ENCODE peak calls at places on chromosome 21, in eight cellular contexts. One of them, this sample, is unnamed.
A peak's percentile ranks its signal among the peaks of the same experiment; 100 is the strongest.

GRCh38 chr21:41828884-41829360 is 50.2 kb downstream of the PRDM15 start:
- DNase-seq in body of pancreas: no peak
- DNase-seq in fibroblast of the aortic adventitia: no peak
- DNase-seq in adrenal gland: no peak
- DNase-seq in dorsolateral prefrontal cortex: no peak
- DNase-seq in fibroblast of villous mesenchyme: no peak
- DNase-seq in colonic mucosa: no peak
- DNase-seq in heart right ventricle: no peak
- DNase-seq in this sample: no peak

GRCh38 chr21:45570071-45570470 is 27.8 kb upstream of the SLC19A1 start:
- DNase-seq in colonic mucosa: no peak
- DNase-seq in heart right ventricle: no peak
- DNase-seq in body of pancreas: no peak
- DNase-seq in fibroblast of villous mesenchyme: no peak
- DNase-seq in dorsolateral prefrontal cortex: no peak
- DNase-seq in fibroblast of the aortic adventitia: no peak
- DNase-seq in adrenal gland: peak; percentile 46
- DNase-seq in this sample: no peak

GRCh38 chr21:35475768-35476167 is 426.7 kb upstream of the RUNX1 start:
- DNase-seq in body of pancreas: no peak
- DNase-seq in dorsolateral prefrontal cortex: no peak
- DNase-seq in fibroblast of the aortic adventitia: peak; percentile 86
- DNase-seq in colonic mucosa: no peak
- DNase-seq in heart right ventricle: no peak
- DNase-seq in adrenal gland: no peak
- DNase-seq in fibroblast of villous mesenchyme: peak; percentile 93
- DNase-seq in this sample: peak; percentile 64

GRCh38 chr21:34613679-34614442 is 1.1 kb downstream of the RCAN1 start:
- DNase-seq in heart right ventricle: no peak
- DNase-seq in fibroblast of villous mesenchyme: peak; percentile 20
- DNase-seq in fibroblast of the aortic adventitia: no peak
- DNase-seq in colonic mucosa: no peak
- DNase-seq in body of pancreas: no peak
- DNase-seq in adrenal gland: peak; percentile 53
- DNase-seq in dorsolateral prefrontal cortex: peak; percentile 32
- DNase-seq in this sample: peak; percentile 9

GRCh38 chr21:45543371-45543709 is 1.1 kb upstream of the SLC19A1 start:
- DNase-seq in dorsolateral prefrontal cortex: no peak
- DNase-seq in adrenal gland: no peak
- DNase-seq in colonic mucosa: no peak
- DNase-seq in body of pancreas: peak; percentile 15
- DNase-seq in fibroblast of villous mesenchyme: no peak
- DNase-seq in heart right ventricle: no peak
- DNase-seq in fibroblast of the aortic adventitia: no peak
- DNase-seq in this sample: no peak

GRCh38 chr21:45644041-45644906 is 749 bp downstream of the PCBP3 start:
- DNase-seq in fibroblast of villous mesenchyme: no peak
- DNase-seq in dorsolateral prefrontal cortex: no peak
- DNase-seq in colonic mucosa: no peak
- DNase-seq in adrenal gland: no peak
- DNase-seq in fibroblast of the aortic adventitia: no peak
- DNase-seq in heart right ventricle: peak; percentile 39
- DNase-seq in body of pancreas: no peak
- DNase-seq in this sample: no peak

GRCh38 chr21:32520885-32521735 is 64.2 kb downstream of the TCP10L start:
- DNase-seq in fibroblast of the aortic adventitia: peak; percentile 99
- DNase-seq in adrenal gland: peak; percentile 91
- DNase-seq in fibroblast of villous mesenchyme: peak; percentile 99
- DNase-seq in dorsolateral prefrontal cortex: peak; percentile 60
- DNase-seq in colonic mucosa: peak; percentile 68
- DNase-seq in heart right ventricle: peak; percentile 91
- DNase-seq in body of pancreas: peak; percentile 72
- DNase-seq in this sample: peak; percentile 97

GRCh38 chr21:44303490-44303981 is 3.7 kb downstream of the PFKL start:
- DNase-seq in fibroblast of the aortic adventitia: no peak
- DNase-seq in fibroblast of villous mesenchyme: no peak
- DNase-seq in adrenal gland: no peak
- DNase-seq in colonic mucosa: peak; percentile 84
- DNase-seq in body of pancreas: no peak
- DNase-seq in heart right ventricle: no peak
- DNase-seq in dorsolateral prefrontal cortex: no peak
- DNase-seq in this sample: no peak

GRCh38 chr21:37146320-37147225 is 73.5 kb downstream of the TTC3 start:
- DNase-seq in fibroblast of villous mesenchyme: peak; percentile 39
- DNase-seq in fibroblast of the aortic adventitia: peak; percentile 20
- DNase-seq in adrenal gland: no peak
- DNase-seq in dorsolateral prefrontal cortex: no peak
- DNase-seq in body of pancreas: no peak
- DNase-seq in colonic mucosa: no peak
- DNase-seq in heart right ventricle: no peak
- DNase-seq in this sample: no peak

GRCh38 chr21:30044447-30045064 is 104.8 kb upstream of the GRIK1 start:
- DNase-seq in heart right ventricle: no peak
- DNase-seq in dorsolateral prefrontal cortex: no peak
- DNase-seq in fibroblast of villous mesenchyme: peak; percentile 6
- DNase-seq in colonic mucosa: peak; percentile 18
- DNase-seq in adrenal gland: no peak
- DNase-seq in fibroblast of the aortic adventitia: peak; percentile 36
- DNase-seq in body of pancreas: peak; percentile 22
- DNase-seq in this sample: peak; percentile 16

GRCh38 chr21:44400791-44401385 is 47.5 kb downstream of the TRPM2 start:
- DNase-seq in fibroblast of the aortic adventitia: no peak
- DNase-seq in body of pancreas: no peak
- DNase-seq in adrenal gland: peak; percentile 21
- DNase-seq in fibroblast of villous mesenchyme: no peak
- DNase-seq in dorsolateral prefrontal cortex: no peak
- DNase-seq in heart right ventricle: no peak
- DNase-seq in colonic mucosa: no peak
- DNase-seq in this sample: no peak

GRCh38 chr21:40166291-40166843 is 299.1 kb downstream of the PCP4 start:
- DNase-seq in dorsolateral prefrontal cortex: no peak
- DNase-seq in fibroblast of villous mesenchyme: no peak
- DNase-seq in fibroblast of the aortic adventitia: no peak
- DNase-seq in body of pancreas: no peak
- DNase-seq in colonic mucosa: no peak
- DNase-seq in heart right ventricle: no peak
- DNase-seq in adrenal gland: no peak
- DNase-seq in this sample: no peak

GRCh38 chr21:45877160-45877438 is 104.5 kb upstream of the COL6A1 start:
- DNase-seq in fibroblast of villous mesenchyme: no peak
- DNase-seq in dorsolateral prefrontal cortex: no peak
- DNase-seq in colonic mucosa: no peak
- DNase-seq in body of pancreas: no peak
- DNase-seq in fibroblast of the aortic adventitia: no peak
- DNase-seq in adrenal gland: no peak
- DNase-seq in heart right ventricle: no peak
- DNase-seq in this sample: no peak

GRCh38 chr21:37153935-37154350 is 80.9 kb downstream of the TTC3 start:
- DNase-seq in body of pancreas: no peak
- DNase-seq in fibroblast of the aortic adventitia: peak; percentile 86
- DNase-seq in adrenal gland: peak; percentile 86
- DNase-seq in colonic mucosa: peak; percentile 61
- DNase-seq in dorsolateral prefrontal cortex: no peak
- DNase-seq in fibroblast of villous mesenchyme: peak; percentile 98
- DNase-seq in heart right ventricle: no peak
- DNase-seq in this sample: peak; percentile 35

GRCh38 chr21:28725396-28725795 is 267.3 kb downstream of the LTN1 start:
- DNase-seq in dorsolateral prefrontal cortex: no peak
- DNase-seq in heart right ventricle: no peak
- DNase-seq in body of pancreas: no peak
- DNase-seq in fibroblast of the aortic adventitia: no peak
- DNase-seq in fibroblast of villous mesenchyme: no peak
- DNase-seq in colonic mucosa: no peak
- DNase-seq in adrenal gland: no peak
- DNase-seq in this sample: peak; percentile 36

GRCh38 chr21:26027696-26028095 is 142.9 kb downstream of the APP start:
- DNase-seq in heart right ventricle: no peak
- DNase-seq in body of pancreas: no peak
- DNase-seq in dorsolateral prefrontal cortex: no peak
- DNase-seq in fibroblast of villous mesenchyme: no peak
- DNase-seq in colonic mucosa: no peak
- DNase-seq in fibroblast of the aortic adventitia: no peak
- DNase-seq in adrenal gland: no peak
- DNase-seq in this sample: no peak

GRCh38 chr21:33419538-33420123 is 16.4 kb downstream of the IFNGR2 start:
- DNase-seq in dorsolateral prefrontal cortex: no peak
- DNase-seq in colonic mucosa: no peak
- DNase-seq in body of pancreas: no peak
- DNase-seq in adrenal gland: peak; percentile 68
- DNase-seq in fibroblast of villous mesenchyme: peak; percentile 93
- DNase-seq in fibroblast of the aortic adventitia: peak; percentile 85
- DNase-seq in heart right ventricle: no peak
- DNase-seq in this sample: peak; percentile 42

GRCh38 chr21:20996421-20997307 is 1.5 kb upstream of the NCAM2 start:
- DNase-seq in fibroblast of villous mesenchyme: peak; percentile 10
- DNase-seq in fibroblast of the aortic adventitia: no peak
- DNase-seq in dorsolateral prefrontal cortex: no peak
- DNase-seq in adrenal gland: no peak
- DNase-seq in colonic mucosa: no peak
- DNase-seq in heart right ventricle: no peak
- DNase-seq in body of pancreas: no peak
- DNase-seq in this sample: peak; percentile 4
- H3K4me3 ChIP-seq in fibroblast of villous mesenchyme: peak overlapping the region; percentile 53
- H3K4me3 ChIP-seq in fibroblast of the aortic adventitia: no peak overlapping the region
- H3K4me3 ChIP-seq in dorsolateral prefrontal cortex: peak overlapping the region; percentile 63
- H3K4me3 ChIP-seq in adrenal gland: peak overlapping the region; percentile 49
- H3K4me3 ChIP-seq in colonic mucosa: no peak overlapping the region
- H3K4me3 ChIP-seq in heart right ventricle: peak overlapping the region; percentile 62
- H3K4me3 ChIP-seq in body of pancreas: no peak overlapping the region
- H3K4me3 ChIP-seq in this sample: no peak overlapping the region

DNA sequence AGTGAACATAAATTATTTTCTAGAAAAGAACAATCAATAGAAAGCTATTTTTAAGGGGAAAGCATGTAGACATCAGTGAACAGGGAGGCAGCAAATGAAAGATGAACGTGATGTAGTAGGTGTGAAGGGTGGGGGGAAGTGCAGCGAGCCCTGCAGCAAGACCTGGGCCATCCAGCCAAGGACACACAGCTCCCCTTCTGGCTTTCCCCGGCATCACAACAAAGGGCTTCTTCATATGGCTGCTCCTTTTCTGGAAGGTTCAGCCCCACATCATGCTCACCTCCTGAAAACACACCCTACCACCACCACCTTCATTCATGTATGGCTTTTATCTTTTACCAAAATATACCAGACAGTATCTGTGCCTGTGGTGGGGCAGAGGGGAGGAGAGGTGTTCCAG is 109.1 kb upstream of the ETS2 start:
- DNase-seq in heart right ventricle: no peak
- DNase-seq in dorsolateral prefrontal cortex: no peak
- DNase-seq in fibroblast of the aortic adventitia: no peak
- DNase-seq in adrenal gland: no peak
- DNase-seq in fibroblast of villous mesenchyme: no peak
- DNase-seq in body of pancreas: no peak
- DNase-seq in colonic mucosa: no peak
- DNase-seq in this sample: no peak
- TF ChIP-seq CTCF in heart right ventricle: no peak
- TF ChIP-seq CTCF in dorsolateral prefrontal cortex: no peak
- TF ChIP-seq CTCF in fibroblast of the aortic adventitia: no peak
- TF ChIP-seq CTCF in adrenal gland: no peak
- TF ChIP-seq CTCF in fibroblast of villous mesenchyme: no peak
- TF ChIP-seq CTCF in body of pancreas: no peak
- TF ChIP-seq CTCF in colonic mucosa: no peak
- TF ChIP-seq CTCF in this sample: no peak

GRCh38 chr21:14454642-14455009 is 71.7 kb upstream of the HSPA13 start:
- DNase-seq in adrenal gland: no peak
- DNase-seq in heart right ventricle: no peak
- DNase-seq in body of pancreas: no peak
- DNase-seq in fibroblast of the aortic adventitia: no peak
- DNase-seq in colonic mucosa: no peak
- DNase-seq in dorsolateral prefrontal cortex: no peak
- DNase-seq in fibroblast of villous mesenchyme: no peak
- DNase-seq in this sample: no peak
- H3K4me3 ChIP-seq in adrenal gland: no peak overlapping the region
- H3K4me3 ChIP-seq in heart right ventricle: no peak overlapping the region
- H3K4me3 ChIP-seq in body of pancreas: no peak overlapping the region
- H3K4me3 ChIP-seq in fibroblast of the aortic adventitia: no peak overlapping the region
- H3K4me3 ChIP-seq in colonic mucosa: no peak overlapping the region
- H3K4me3 ChIP-seq in dorsolateral prefrontal cortex: no peak overlapping the region
- H3K4me3 ChIP-seq in fibroblast of villous mesenchyme: no peak overlapping the region
- H3K4me3 ChIP-seq in this sample: no peak overlapping the region

GRCh38 chr21:31457675-31458074 is 113.6 kb upstream of the TIAM1 start:
- DNase-seq in dorsolateral prefrontal cortex: no peak
- DNase-seq in body of pancreas: no peak
- DNase-seq in colonic mucosa: no peak
- DNase-seq in fibroblast of the aortic adventitia: no peak
- DNase-seq in heart right ventricle: no peak
- DNase-seq in adrenal gland: no peak
- DNase-seq in fibroblast of villous mesenchyme: no peak
- DNase-seq in this sample: no peak
- TF ChIP-seq CTCF in dorsolateral prefrontal cortex: peak; percentile 5
- TF ChIP-seq CTCF in body of pancreas: no peak
- TF ChIP-seq CTCF in colonic mucosa: no peak
- TF ChIP-seq CTCF in fibroblast of the aortic adventitia: no peak
- TF ChIP-seq CTCF in heart right ventricle: no peak
- TF ChIP-seq CTCF in adrenal gland: no peak
- TF ChIP-seq CTCF in fibroblast of villous mesenchyme: no peak
- TF ChIP-seq CTCF in this sample: no peak

GRCh38 chr21:31337086-31337485 is 7.0 kb downstream of the TIAM1 start:
- DNase-seq in heart right ventricle: no peak
- DNase-seq in body of pancreas: no peak
- DNase-seq in colonic mucosa: no peak
- DNase-seq in fibroblast of villous mesenchyme: no peak
- DNase-seq in dorsolateral prefrontal cortex: no peak
- DNase-seq in fibroblast of the aortic adventitia: no peak
- DNase-seq in adrenal gland: no peak
- DNase-seq in this sample: no peak
- H3K4me3 ChIP-seq in heart right ventricle: no peak overlapping the region
- H3K4me3 ChIP-seq in body of pancreas: no peak overlapping the region
- H3K4me3 ChIP-seq in colonic mucosa: no peak overlapping the region
- H3K4me3 ChIP-seq in fibroblast of villous mesenchyme: no peak overlapping the region
- H3K4me3 ChIP-seq in dorsolateral prefrontal cortex: no peak overlapping the region
- H3K4me3 ChIP-seq in fibroblast of the aortic adventitia: no peak overlapping the region
- H3K4me3 ChIP-seq in adrenal gland: no peak overlapping the region
- H3K4me3 ChIP-seq in this sample: no peak overlapping the region

DNA sequence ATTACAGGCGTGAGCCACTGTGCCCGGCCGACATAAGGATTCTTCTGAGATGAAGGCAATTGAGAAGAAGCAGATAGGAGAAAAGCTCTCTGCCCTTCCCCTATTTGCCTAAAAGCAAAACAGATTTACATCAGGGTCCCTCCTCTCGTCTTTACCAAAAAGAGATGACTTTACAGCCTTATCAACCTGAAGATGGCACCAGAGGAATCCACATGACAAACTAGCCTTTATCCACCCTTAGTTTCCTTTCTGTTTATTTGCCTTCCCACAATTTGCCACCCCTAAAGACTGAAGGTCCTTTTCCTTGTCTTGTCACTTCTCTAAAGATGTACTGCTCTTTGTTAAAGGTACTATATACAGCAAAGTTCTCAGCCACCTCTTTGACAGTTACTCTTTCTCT is 70.7 kb upstream of the KRTAP19-8 start:
- DNase-seq in fibroblast of the aortic adventitia: peak; percentile 26
- DNase-seq in adrenal gland: no peak
- DNase-seq in dorsolateral prefrontal cortex: no peak
- DNase-seq in heart right ventricle: no peak
- DNase-seq in body of pancreas: no peak
- DNase-seq in fibroblast of villous mesenchyme: no peak
- DNase-seq in colonic mucosa: no peak
- DNase-seq in this sample: peak; percentile 13
- TF ChIP-seq CTCF in fibroblast of the aortic adventitia: no peak
- TF ChIP-seq CTCF in adrenal gland: peak; percentile 11
- TF ChIP-seq CTCF in dorsolateral prefrontal cortex: peak; percentile 48
- TF ChIP-seq CTCF in heart right ventricle: no peak
- TF ChIP-seq CTCF in body of pancreas: no peak
- TF ChIP-seq CTCF in fibroblast of villous mesenchyme: peak; percentile 25
- TF ChIP-seq CTCF in colonic mucosa: no peak
- TF ChIP-seq CTCF in this sample: peak; percentile 39